ENCODE peak calls at places on chromosomes 4 and X, in nine cellular contexts. Z, N, T, A, M, V, R, F and Q are unnamed samples.

GRCh38 chrX:108036298-108036973 is 8.4 kb upstream of the VSIG1 start:
- DNase-seq in Z (no peak), N (peak; percentile 6), T (no peak), A (no peak), M (peak; percentile 93), V (no peak), R (peak; percentile 44), F (no peak), Q (peak; percentile 35)

GRCh38 chrX:149470960-149471359 is 34.1 kb downstream of the IDS start:
- DNase-seq in Z (peak; percentile 72), N (peak; percentile 69), T (peak; percentile 12), A (peak; percentile 76), M (peak; percentile 44), V (peak; percentile 68), R (peak; percentile 83), F (peak; percentile 58), Q (peak; percentile 67)

GRCh38 chr4:173211838-173212237 is 43.2 kb downstream of the GALNT7 start:
- DNase-seq in Z (no peak), N (peak; percentile 77), T (no peak), A (no peak), M (peak; percentile 78), V (no peak), R (no peak), F (no peak), Q (no peak)

GRCh38 chr4:53706422-53707032 is 115.2 kb upstream of the LNX1 start:
- DNase-seq in Z (no peak), N (peak; percentile 66), T (no peak), A (no peak), M (peak; percentile 71), V (no peak), R (peak; percentile 8), F (no peak), Q (peak; percentile 32)

GRCh38 chr4:121307441-121308327 is 73.1 kb downstream of the QRFPR start:
- DNase-seq in Z (peak; percentile 23), N (peak; percentile 45), T (peak; percentile 14), A (no peak), M (peak; percentile 34), V (no peak), R (peak; percentile 41), F (peak; percentile 28), Q (peak; percentile 55)

GRCh38 chr4:47933798-47934197 is 19.4 kb upstream of the NFXL1 start:
- DNase-seq in Z (no peak), N (peak; percentile 54), T (no peak), A (no peak), M (peak; percentile 60), V (no peak), R (no peak), F (no peak), Q (no peak)

GRCh38 chr4:19945979-19946380 is 305.7 kb upstream of the SLIT2 start:
- DNase-seq in Z (no peak), N (peak; percentile 98), T (no peak), A (no peak), M (peak; percentile 97), V (no peak), R (no peak), F (no peak), Q (no peak)

GRCh38 chr4:99117876-99118693 is 26.0 kb downstream of the ADH4 start:
- DNase-seq in Z (no peak), N (peak; percentile 36), T (no peak), A (no peak), M (peak; percentile 35), V (no peak), R (no peak), F (no peak), Q (no peak)

GRCh38 chrX:139518475-139518874 is 12.1 kb upstream of the F9 start:
- DNase-seq in Z (no peak), N (no peak), T (no peak), A (no peak), M (no peak), V (no peak), R (no peak), F (no peak), Q (no peak)

GRCh38 chr4:176726803-176727202 is 65.9 kb downstream of the VEGFC start:
- DNase-seq in Z (no peak), N (peak; percentile 45), T (no peak), A (no peak), M (peak; percentile 97), V (no peak), R (no peak), F (no peak), Q (no peak)

GRCh38 chr4:65223601-65224000 is 446.7 kb downstream of the EPHA5 start:
- DNase-seq in Z (no peak), N (no peak), T (no peak), A (no peak), M (no peak), V (no peak), R (no peak), F (no peak), Q (no peak)

GRCh38 chr4:84455697-84456096 is 43.4 kb downstream of the NKX6-1 start:
- DNase-seq in Z (no peak), N (no peak), T (no peak), A (no peak), M (no peak), V (no peak), R (no peak), F (no peak), Q (no peak)

GRCh38 chr4:42331914-42332368 is 65.3 kb upstream of the SHISA3 start:
- DNase-seq in Z (no peak), N (peak; percentile 5), T (no peak), A (peak; percentile 39), M (peak; percentile 56), V (no peak), R (no peak), F (no peak), Q (no peak)

GRCh38 chrX:32877592-32877991 is 333.8 kb downstream of the DMD start:
- DNase-seq in Z (no peak), N (no peak), T (no peak), A (no peak), M (peak; percentile 41), V (no peak), R (peak; percentile 13), F (no peak), Q (no peak)